ENCODE peak calls at places on chromosomes 2 and 18, in eight cellular contexts. S is GM12865; E is effector memory CD4-positive, alpha-beta T cell; P is body of pancreas; O is cardiac fibroblast; L is cardiac muscle cell; F is left ventricle myocardium inferior; U is RWPE2. A is an unnamed sample.

GRCh38 chr2:1993711-1994682 is 249.7 kb upstream of the PXDN start:
- DNase-seq in F (no peak), O (peak), L (no peak), P (no peak), S (no peak), U (no peak), E (no peak), A (no peak)

GRCh38 chr2:8659092-8659734 is 22.6 kb upstream of the ID2 start:
- DNase-seq in O (no peak), E (no peak), P (no peak), F (no peak), S (no peak), U (no peak), L (no peak), A (peak)

GRCh38 chr2:179044500-179044899 is 5.4 kb downstream of the CCDC141 start:
- DNase-seq in L (no peak), U (no peak), E (no peak), S (no peak), O (no peak), P (no peak), F (no peak), A (no peak)

GRCh38 chr2:100800910-100801309 is 19.0 kb upstream of the NPAS2 start:
- DNase-seq in F (no peak), O (no peak), S (no peak), U (no peak), L (no peak), P (no peak), E (no peak), A (no peak)

GRCh38 chr2:228590681-228591080 is 409.2 kb upstream of the SPHKAP start:
- DNase-seq in U (no peak), P (no peak), L (no peak), F (no peak), S (peak), E (no peak), O (no peak), A (no peak)

GRCh38 chr2:129178356-129178755 is 801.1 kb upstream of the RAB6C start:
- DNase-seq in S (no peak), P (no peak), L (no peak), O (peak), U (peak), F (peak), E (no peak), A (no peak)

GRCh38 chr2:42797281-42797680 is 4.9 kb upstream of the HAAO start:
- DNase-seq in L (no peak), S (peak), F (no peak), P (no peak), E (no peak), O (no peak), U (no peak), A (no peak)

GRCh38 chr2:143477724-143478443 is 348.7 kb downstream of the ARHGAP15 start:
- DNase-seq in P (no peak), S (no peak), L (no peak), U (no peak), E (no peak), O (no peak), F (no peak), A (no peak)

GRCh38 chr2:71716697-71717624 is 263.6 kb downstream of the DYSF start:
- DNase-seq in F (peak), U (no peak), L (peak), O (peak), P (peak), S (no peak), E (no peak), A (no peak)

GRCh38 chr18:3923750-3924149 is 473.8 kb downstream of the TGIF1 start:
- DNase-seq in U (no peak), L (no peak), O (peak), F (no peak), E (no peak), P (no peak), S (no peak), A (no peak)

GRCh38 chr2:37671816-37672103 is 318 bp upstream of the CDC42EP3 start:
- DNase-seq in O (peak), F (no peak), L (no peak), P (no peak), U (no peak), S (no peak), E (no peak), A (no peak)

GRCh38 chr2:64852771-64853241 is 136.4 kb upstream of the SLC1A4 start:
- DNase-seq in S (no peak), O (no peak), F (no peak), E (no peak), P (no peak), U (no peak), L (no peak), A (peak)

GRCh38 chr2:156199588-156199987 is 132.9 kb downstream of the NR4A2 start:
- DNase-seq in P (no peak), O (no peak), U (no peak), F (no peak), L (no peak), S (no peak), E (no peak), A (no peak)

GRCh38 chr18:46481048-46481846 is 175.8 kb downstream of the LOXHD1 start:
- DNase-seq in F (peak), P (peak), E (no peak), U (no peak), S (peak), O (peak), L (peak), A (peak)

GRCh38 chr2:126720647-126721046 is 64.7 kb downstream of the GYPC start:
- DNase-seq in E (no peak), O (no peak), P (no peak), L (no peak), F (no peak), U (no peak), S (no peak), A (no peak)

GRCh38 chr2:78304678-78305077 is 720.8 kb upstream of the REG3G start:
- DNase-seq in L (no peak), O (no peak), F (no peak), U (no peak), S (no peak), E (no peak), P (no peak), A (no peak)

GRCh38 chr2:157185828-157186227 is 71.7 kb upstream of the GALNT5 start:
- DNase-seq in F (no peak), E (no peak), U (no peak), O (peak), P (no peak), L (no peak), S (no peak), A (no peak)

GRCh38 chr2:237895544-237896506 is 36.4 kb downstream of the RAMP1 start:
- DNase-seq in F (peak), U (peak), O (peak), S (no peak), L (no peak), P (peak), E (no peak), A (no peak)

GRCh38 chr2:191376981-191377629 is 131.9 kb downstream of the MYO1B start:
- DNase-seq in L (peak), E (no peak), P (peak), U (peak), F (peak), O (peak), S (peak), A (peak)

GRCh38 chr2:2045191-2045590 is 285.9 kb downstream of the MYT1L start:
- DNase-seq in O (no peak), S (no peak), U (no peak), L (no peak), E (no peak), P (no peak), F (no peak), A (no peak)

GRCh38 chr2:14422426-14422825 is 210.1 kb upstream of the LRATD1 start:
- DNase-seq in F (no peak), O (no peak), U (no peak), E (no peak), L (no peak), P (no peak), S (no peak), A (no peak)

GRCh38 chr18:50158866-50159653 is 35.9 kb downstream of the MYO5B start:
- DNase-seq in F (no peak), E (no peak), L (no peak), P (peak), U (no peak), O (no peak), S (no peak), A (no peak)

GRCh38 chr2:239160226-239161143 is 240.3 kb downstream of the HDAC4 start:
- DNase-seq in L (no peak), P (no peak), U (peak), S (no peak), F (peak), O (no peak), E (no peak), A (no peak)

GRCh38 chr2:64405476-64406406 is 48.2 kb upstream of the LGALSL start:
- DNase-seq in F (no peak), E (no peak), O (peak), S (no peak), U (no peak), L (no peak), P (no peak), A (no peak)

GRCh38 chr2:24926602-24927252 is 6.7 kb upstream of the ADCY3 start:
- DNase-seq in O (peak), L (no peak), P (no peak), E (no peak), F (peak), S (peak), U (no peak), A (no peak)

GRCh38 chr2:50820176-50820575 is 211.8 kb downstream of the NRXN1 start:
- DNase-seq in E (no peak), F (no peak), S (no peak), O (no peak), U (no peak), L (no peak), P (no peak), A (no peak)

DNA sequence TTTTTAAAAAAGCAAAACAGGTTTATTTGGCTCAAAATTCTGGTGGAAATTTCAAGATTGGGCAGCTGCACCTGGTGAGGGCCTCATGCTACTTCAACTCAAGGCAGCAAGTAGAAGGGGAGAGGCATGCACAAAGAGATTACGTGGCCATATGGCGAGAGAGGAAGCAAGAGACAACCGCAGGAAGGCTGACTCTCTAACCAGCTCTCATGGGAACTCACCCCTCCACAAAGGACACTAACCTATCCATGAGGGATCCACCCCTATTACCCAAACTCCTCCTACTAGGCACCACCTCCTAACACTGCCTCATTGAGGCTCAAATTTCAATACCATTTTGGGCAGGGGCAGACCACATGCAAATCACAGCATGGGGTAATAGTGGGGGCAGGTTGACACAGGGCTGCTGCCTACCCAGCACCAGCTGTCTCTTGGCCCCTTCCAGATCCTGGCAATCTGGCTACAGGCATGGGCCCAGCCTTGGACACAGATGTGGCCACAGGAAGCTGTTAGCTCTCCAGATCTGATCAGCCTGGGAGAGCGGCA is 2.0 kb upstream of the CAPN10 start:
- DNase-seq in O (peak), E (no peak), P (no peak), F (peak), S (peak), L (no peak), U (no peak), A (peak)
- H3K4me3 ChIP-seq in O (no peak), E (no peak), P (no peak), F (peak), S (peak), L (no peak), U (no peak), A (no peak)

GRCh38 chr18:77114070-77114563 is 18.5 kb downstream of the MBP start:
- DNase-seq in U (no peak), F (no peak), S (no peak), E (no peak), L (no peak), O (no peak), P (no peak), A (no peak)
- H3K4me3 ChIP-seq in U (no peak), F (peak), S (no peak), E (no peak), L (no peak), O (no peak), P (no peak), A (no peak)

GRCh38 chr2:135531231-135532197 is at the start of gene R3HDM1:
- DNase-seq in P (peak), E (peak), F (peak), O (peak), L (peak), U (peak), S (peak), A (peak)
- H3K4me3 ChIP-seq in P (peak), E (peak), F (peak), O (peak), L (peak), U (peak), S (peak), A (peak)

GRCh38 chr2:164014068-164014577 is 278.3 kb upstream of the FIGN start:
- DNase-seq in F (peak), P (no peak), S (no peak), U (no peak), L (no peak), E (no peak), O (peak), A (no peak)

GRCh38 chr2:164009801-164010337 is 274.1 kb upstream of the FIGN start:
- DNase-seq in L (no peak), F (no peak), S (no peak), P (no peak), E (no peak), U (no peak), O (no peak), A (no peak)

GRCh38 chr2:164008752-164009151 is 272.9 kb upstream of the FIGN start:
- DNase-seq in L (no peak), E (no peak), P (no peak), U (no peak), O (no peak), S (no peak), F (no peak), A (no peak)
- H3K4me3 ChIP-seq in L (no peak), E (no peak), P (no peak), U (no peak), O (no peak), S (no peak), F (no peak), A (no peak)